ENCODE peak calls at places on chromosomes 3 and 15, in seven cellular contexts. K is cardiac muscle cell, B is stomach, G is heart left ventricle, H is iPS DF 6.9, P is ovary, Z is HCT116. W is an unnamed sample.

GRCh38 chr3:188720215-188720614 is 451.6 kb upstream of the TPRG1 start:
- DNase-seq in K (no peak), B (no peak), G (no peak), H (no peak), P (no peak), Z (no peak), W (no peak)

GRCh38 chr3:56890448-56891083 is 88.8 kb upstream of the ARHGEF3 start:
- DNase-seq in K (no peak), B (no peak), G (no peak), H (no peak), P (no peak), Z (no peak), W (no peak)

GRCh38 chr3:156174229-156174847 is 54.0 kb downstream of the KCNAB1 start:
- DNase-seq in K (peak; percentile 67), B (no peak), G (no peak), H (no peak), P (no peak), Z (peak; percentile 16), W (peak; percentile 39)

GRCh38 chr3:34886443-34886842 is 752.9 kb upstream of the ARPP21 start:
- DNase-seq in K (no peak), B (no peak), G (no peak), H (no peak), P (no peak), Z (no peak), W (no peak)

GRCh38 chr3:192433704-192434103 is 293.6 kb downstream of the FGF12 start:
- DNase-seq in K (no peak), B (no peak), G (no peak), H (no peak), P (no peak), Z (no peak), W (no peak)

GRCh38 chr15:52518487-52518886 is 10.2 kb downstream of the MYO5A start:
- DNase-seq in K (no peak), B (no peak), G (no peak), H (no peak), P (no peak), Z (no peak), W (no peak)

GRCh38 chr3:159766563-159767185 is 222.0 kb upstream of the IL12A start:
- DNase-seq in K (peak; percentile 61), B (no peak), G (no peak), H (no peak), P (no peak), Z (no peak), W (peak; percentile 55)

GRCh38 chr3:43288366-43288765 is 2.0 kb downstream of the SNRK start:
- DNase-seq in K (peak; percentile 43), B (no peak), G (no peak), H (no peak), P (no peak), Z (no peak), W (no peak)

GRCh38 chr3:171108066-171108465 is 81.5 kb upstream of the SLC2A2 start:
- DNase-seq in K (no peak), B (no peak), G (no peak), H (no peak), P (no peak), Z (peak; percentile 24), W (no peak)

GRCh38 chr15:69044899-69045298 is 30.4 kb downstream of the NOX5 start:
- DNase-seq in K (peak; percentile 76), B (no peak), G (no peak), H (no peak), P (no peak), Z (no peak), W (peak; percentile 52)

GRCh38 chr15:29668120-29668602 is 154.1 kb downstream of the TJP1 start:
- DNase-seq in K (peak; percentile 94), B (peak; percentile 85), G (peak; percentile 68), H (peak; percentile 82), P (no peak), Z (peak; percentile 93), W (peak; percentile 92)

GRCh38 chr15:79028411-79028964 is 62.1 kb downstream of the RASGRF1 start:
- DNase-seq in K (peak; percentile 56), B (no peak), G (no peak), H (peak; percentile 18), P (no peak), Z (peak; percentile 52), W (peak; percentile 43)

GRCh38 chr15:43775411-43775965 is 1.3 kb downstream of the ELL3 start:
- DNase-seq in K (no peak), B (peak; percentile 67), G (no peak), H (no peak), P (peak; percentile 50), Z (peak; percentile 85), W (peak; percentile 35)

GRCh38 chr3:165346503-165346902 is 150.3 kb upstream of the SLITRK3 start:
- DNase-seq in K (no peak), B (no peak), G (no peak), H (no peak), P (no peak), Z (no peak), W (no peak)

DNA sequence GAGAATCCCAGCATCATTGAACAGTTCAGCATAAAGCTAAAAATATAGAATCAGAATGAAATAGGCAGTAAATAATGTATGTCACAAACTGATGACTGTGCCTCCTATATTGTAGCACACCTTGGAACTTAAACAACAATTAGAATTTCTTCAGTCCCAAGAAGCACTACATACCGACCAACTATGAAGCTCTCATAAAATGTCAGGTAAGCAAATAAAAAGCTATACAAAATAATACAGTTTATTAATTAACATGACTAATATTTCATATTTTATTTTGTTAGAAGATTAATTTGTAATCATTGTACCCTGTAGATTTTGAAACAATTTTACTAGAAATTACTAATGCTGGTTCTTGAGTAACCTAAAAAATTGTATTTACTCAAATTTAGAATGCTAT is 85.1 kb upstream of the GK5 start:
- DNase-seq in K (no peak), B (no peak), G (no peak), H (no peak), P (no peak), Z (no peak), W (no peak)
- H3K27me3 ChIP-seq in K (no peaks in the 10 kb centered on the region), B (no peaks in the 10 kb centered on the region), G (no peaks in the 10 kb centered on the region), H (no peaks in the 10 kb centered on the region), P (no peaks in the 10 kb centered on the region), Z (no peaks in the 10 kb centered on the region), W (no peaks in the 10 kb centered on the region)

GRCh38 chr15:100154338-100154737 is 187.4 kb downstream of the ADAMTS17 start:
- DNase-seq in K (no peak), B (no peak), G (no peak), H (no peak), P (no peak), Z (no peak), W (no peak)

GRCh38 chr15:100147828-100148227 is 193.9 kb downstream of the ADAMTS17 start:
- DNase-seq in K (peak; percentile 63), B (no peak), G (no peak), H (no peak), P (no peak), Z (no peak), W (no peak)

GRCh38 chr15:100156201-100156600 is 185.6 kb downstream of the ADAMTS17 start:
- DNase-seq in K (no peak), B (no peak), G (no peak), H (no peak), P (no peak), Z (no peak), W (no peak)

GRCh38 chr15:100152463-100152862 is 189.3 kb downstream of the ADAMTS17 start:
- DNase-seq in K (no peak), B (no peak), G (no peak), H (no peak), P (no peak), Z (no peak), W (no peak)

GRCh38 chr15:100150906-100151305 is 190.9 kb downstream of the ADAMTS17 start:
- DNase-seq in K (no peak), B (no peak), G (no peak), H (no peak), P (no peak), Z (no peak), W (no peak)
- H3K36me3 ChIP-seq in K (no peaks in the 10 kb centered on the region), B (peaks cover 7% of the 10 kb centered on the region), G (no peaks in the 10 kb centered on the region), H (no peaks in the 10 kb centered on the region), P (no peaks in the 10 kb centered on the region), Z (no peaks in the 10 kb centered on the region), W (no peaks in the 10 kb centered on the region)

GRCh38 chr15:85667491-85668424 is 127.0 kb downstream of the KLHL25 start:
- DNase-seq in K (peak; percentile 99), B (no peak), G (peak; percentile 53), H (no peak), P (no peak), Z (peak; percentile 48), W (peak; percentile 99)
- H3K27ac ChIP-seq in K (peak overlapping the region; percentile 96), B (peak overlapping the region; percentile 73), G (peak overlapping the region; percentile 74), H (no peak overlapping the region), P (peak overlapping the region; percentile 80), Z (no peak overlapping the region), W (peak overlapping the region; percentile 93)

GRCh38 chr15:40930430-40931299 is 1.5 kb downstream of the DLL4 start:
- DNase-seq in K (peak; percentile 47), B (no peak), G (peak; percentile 79), H (no peak), P (peak; percentile 53), Z (peak; percentile 70), W (no peak)
- H3K27me3 ChIP-seq in K (peaks cover 95% of the 10 kb centered on the region), B (peaks cover 64% of the 10 kb centered on the region), G (peaks cover 56% of the 10 kb centered on the region), H (peaks cover 46% of the 10 kb centered on the region), P (peaks cover 4% of the 10 kb centered on the region), Z (peaks cover 15% of the 10 kb centered on the region), W (peaks cover 36% of the 10 kb centered on the region)

GRCh38 chr15:77998592-77998991 is 78.9 kb downstream of the TBC1D2B start:
- DNase-seq in K (no peak), B (no peak), G (no peak), H (no peak), P (peak; percentile 31), Z (no peak), W (no peak)
- H3K36me3 ChIP-seq in K (no peaks in the 10 kb centered on the region), B (peaks cover 73% of the 10 kb centered on the region), G (peaks cover 37% of the 10 kb centered on the region), H (no peaks in the 10 kb centered on the region), P (no peaks in the 10 kb centered on the region), Z (peaks cover 8% of the 10 kb centered on the region), W (peaks cover 50% of the 10 kb centered on the region)

DNA sequence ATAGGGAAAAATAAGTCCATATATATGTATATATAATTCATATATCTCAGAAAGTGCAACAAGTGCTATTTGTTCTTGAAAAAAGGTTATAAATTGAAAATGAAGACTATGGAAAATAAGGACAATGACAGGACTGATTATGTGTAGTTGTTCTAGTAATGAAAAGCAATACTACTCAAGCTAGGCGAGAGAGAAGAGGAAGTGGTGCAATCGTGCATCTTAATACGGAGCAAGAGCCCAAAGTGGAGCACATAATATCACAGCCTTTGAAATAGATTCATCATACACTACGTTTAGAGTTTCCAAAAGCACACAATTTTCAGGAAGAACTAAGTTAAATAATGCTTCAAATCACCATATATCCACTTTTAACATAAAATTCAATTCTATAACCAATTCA is 87.9 kb downstream of the ULK4 start:
- DNase-seq in K (no peak), B (no peak), G (no peak), H (no peak), P (no peak), Z (no peak), W (no peak)
- H3K27ac ChIP-seq in K (no peak overlapping the region), B (no peak overlapping the region), G (no peak overlapping the region), H (no peak overlapping the region), P (no peak overlapping the region), Z (no peak overlapping the region), W (no peak overlapping the region)

W was measured in brain microvascular endothelial cell.